ENCODE peak calls at places on chromosomes 2 and 18, in eight cellular contexts. M is HepG2; F is IMR-90; L is kidney; E is CD8-positive, alpha-beta T cell; O is sigmoid colon; T is suprapubic skin; H is mucosa of descending colon. D is an unnamed sample. For H3K4me1, the result is how much of the 10 kb centered on the place peaks cover.

GRCh38 chr18:12296087-12296403 is 12.0 kb upstream of the TUBB6 start:
- DNase-seq in T (peak), F (peak), H (no peak), M (no peak), O (no peak), L (no peak), E (no peak), D (no peak)

GRCh38 chr2:96520231-96520630 is 15.1 kb upstream of the NEURL3 start:
- DNase-seq in E (no peak), O (no peak), L (no peak), M (no peak), H (no peak), F (no peak), T (no peak), D (no peak)

GRCh38 chr18:51151185-51151567 is 46.3 kb downstream of the MEX3C start:
- DNase-seq in M (no peak), L (no peak), F (no peak), H (no peak), T (no peak), E (no peak), O (no peak), D (no peak)

GRCh38 chr18:69795785-69796184 is 151.9 kb downstream of the CD226 start:
- DNase-seq in O (no peak), E (no peak), F (peak), H (no peak), M (no peak), T (no peak), L (no peak), D (peak)

GRCh38 chr2:165058471-165059265 is 103.3 kb upstream of the SLC38A11 start:
- DNase-seq in E (no peak), F (no peak), L (no peak), O (no peak), H (no peak), M (no peak), T (no peak), D (no peak)

GRCh38 chr2:33375054-33375453 is 101.4 kb upstream of the RASGRP3 start:
- DNase-seq in T (no peak), H (no peak), E (no peak), M (no peak), L (no peak), F (peak), O (no peak), D (no peak)

GRCh38 chr2:232659359-232659758 is 26.0 kb downstream of the EFHD1 start:
- DNase-seq in L (no peak), E (no peak), H (no peak), T (no peak), M (no peak), F (no peak), O (no peak), D (no peak)

GRCh38 chr2:174634130-174635014 is 36.8 kb upstream of the WIPF1 start:
- DNase-seq in E (no peak), H (peak), O (no peak), L (no peak), F (peak), T (no peak), M (no peak), D (no peak)

GRCh38 chr2:112787294-112787693 is 3.0 kb upstream of the IL1A start:
- DNase-seq in F (no peak), E (no peak), M (no peak), H (no peak), L (no peak), O (no peak), T (no peak), D (no peak)

GRCh38 chr18:78662879-78663278 is 316.7 kb upstream of the SALL3 start:
- DNase-seq in M (no peak), T (no peak), H (no peak), F (no peak), L (no peak), E (no peak), O (no peak), D (no peak)

GRCh38 chr2:28393115-28393836 is 618 bp downstream of the FOSL2 start:
- DNase-seq in T (no peak), H (peak), L (peak), F (peak), M (no peak), O (peak), E (peak), D (peak)

GRCh38 chr18:50518787-50519520 is 40.9 kb upstream of the MAPK4 start:
- DNase-seq in T (no peak), M (no peak), F (no peak), L (no peak), E (no peak), O (no peak), H (no peak), D (no peak)

GRCh38 chr2:158179660-158180059 is 78.0 kb downstream of the UPP2 start:
- DNase-seq in L (no peak), F (peak), H (no peak), M (peak), O (no peak), E (no peak), T (no peak), D (no peak)

GRCh38 chr2:218883491-218884490 is 3.1 kb downstream of the WNT10A start:
- DNase-seq in O (no peak), M (no peak), T (no peak), H (peak), F (no peak), E (no peak), L (peak), D (peak)

GRCh38 chr2:161681043-161681442 is 56.8 kb downstream of the SLC4A10 start:
- DNase-seq in O (no peak), F (no peak), M (no peak), T (no peak), L (no peak), E (no peak), H (no peak), D (no peak)

GRCh38 chr2:197677483-197677882 is 2.1 kb upstream of the RFTN2 start:
- DNase-seq in F (peak), M (no peak), L (no peak), O (no peak), E (no peak), H (no peak), T (no peak), D (no peak)

GRCh38 chr18:61891271-61891670 is 1.5 kb downstream of the RNF152 start:
- DNase-seq in O (no peak), H (no peak), M (no peak), E (no peak), T (no peak), L (no peak), F (no peak), D (no peak)

GRCh38 chr2:215899111-215900074 is 114.0 kb downstream of the MREG start:
- DNase-seq in E (no peak), M (no peak), T (no peak), H (no peak), F (peak), L (no peak), O (no peak), D (no peak)

GRCh38 chr2:222568866-222569265 is 87.0 kb downstream of the FARSB start:
- DNase-seq in M (no peak), T (no peak), H (no peak), O (peak), L (no peak), F (peak), E (no peak), D (no peak)

GRCh38 chr18:3269241-3269640 is 7.3 kb downstream of the MYL12B start:
- DNase-seq in M (no peak), F (no peak), T (no peak), H (no peak), L (no peak), E (no peak), O (no peak), D (no peak)

GRCh38 chr2:64839844-64840243 is 149.4 kb upstream of the SLC1A4 start:
- DNase-seq in L (no peak), O (no peak), E (no peak), F (no peak), T (no peak), M (no peak), H (no peak), D (no peak)

GRCh38 chr2:54591551-54591950 is 131.9 kb upstream of the EML6 start:
- DNase-seq in H (no peak), O (no peak), F (no peak), L (no peak), E (no peak), T (no peak), M (no peak), D (no peak)

GRCh38 chr2:54590216-54590961 is 133.1 kb upstream of the EML6 start:
- DNase-seq in F (no peak), O (no peak), L (no peak), M (no peak), T (no peak), H (no peak), E (no peak), D (no peak)

GRCh38 chr2:54595161-54595803 is 128.2 kb upstream of the EML6 start:
- DNase-seq in O (no peak), T (no peak), H (no peak), L (no peak), F (no peak), M (no peak), E (no peak), D (no peak)

GRCh38 chr2:54594048-54594447 is 129.4 kb upstream of the EML6 start:
- DNase-seq in O (no peak), F (no peak), M (no peak), E (no peak), H (no peak), T (no peak), L (no peak), D (no peak)

GRCh38 chr2:54593249-54593648 is 130.2 kb upstream of the EML6 start:
- DNase-seq in F (no peak), T (no peak), E (no peak), O (no peak), H (no peak), M (no peak), L (no peak), D (no peak)
- H3K4me1 ChIP-seq in F (under half), T (half or more), E (half or more), O (under half), H (half or more), M (half or more), L (under half), D (under half)

DNA sequence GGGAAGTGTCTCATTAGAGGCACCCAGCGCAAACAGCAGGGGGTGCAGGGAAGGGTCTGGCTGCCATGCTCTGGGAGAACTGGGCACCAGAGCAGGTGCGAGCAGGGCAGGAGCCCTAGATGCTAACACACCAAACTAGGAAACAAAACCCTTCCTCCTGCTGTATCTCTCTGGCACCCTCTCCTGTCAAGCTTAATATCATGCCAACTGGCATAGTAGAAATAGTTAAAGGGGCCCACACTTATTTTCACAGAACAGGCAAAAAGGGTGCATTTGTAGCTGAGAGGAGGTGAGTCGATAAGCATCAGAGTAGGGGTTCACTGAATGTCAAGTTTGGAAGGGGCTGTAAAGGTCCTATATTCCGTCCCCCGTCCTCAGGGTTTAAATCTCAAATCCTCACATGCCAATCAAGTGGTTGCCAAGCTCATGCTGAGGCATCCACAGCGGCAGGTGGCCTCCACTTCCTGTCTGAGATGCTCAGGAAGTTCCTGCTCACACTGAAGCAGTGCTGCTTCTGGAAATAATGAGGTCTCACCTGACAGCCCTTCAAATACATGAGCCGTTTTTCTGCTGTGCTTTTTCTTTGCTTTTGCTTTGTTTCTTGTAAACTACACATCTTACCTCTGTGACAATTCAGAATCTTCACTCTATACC is 14.9 kb upstream of the ACKR3 start:
- DNase-seq in L (no peak), M (no peak), H (no peak), F (no peak), T (no peak), E (no peak), O (no peak), D (no peak)
- H3K4me1 ChIP-seq in L (under half), M (under half), H (under half), F (under half), T (under half), E (under half), O (under half), D (under half)

DNA sequence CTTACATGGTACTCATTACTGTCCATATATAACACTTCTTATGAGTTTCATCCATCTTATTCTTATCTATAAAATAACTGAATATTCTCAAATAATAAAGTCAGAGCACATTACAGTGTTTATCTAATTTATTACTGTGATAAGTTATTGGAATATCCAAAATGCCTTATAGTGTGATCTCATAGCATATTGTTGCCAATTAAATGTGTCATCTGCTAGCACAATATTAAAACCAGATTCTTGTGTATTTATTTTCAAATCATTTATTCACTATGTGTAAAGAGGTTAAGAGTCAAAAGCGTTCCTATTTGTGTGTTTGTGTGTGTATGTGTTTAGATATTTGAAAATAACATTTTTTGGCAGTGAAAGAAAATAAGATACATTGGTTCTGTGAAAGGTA is 151.9 kb downstream of the WDR7 start:
- DNase-seq in M (no peak), E (no peak), F (no peak), L (no peak), O (no peak), H (no peak), T (no peak), D (no peak)
- H3K4me1 ChIP-seq in M (under half), E (under half), F (under half), L (under half), O (under half), H (under half), T (under half), D (under half)

DNA sequence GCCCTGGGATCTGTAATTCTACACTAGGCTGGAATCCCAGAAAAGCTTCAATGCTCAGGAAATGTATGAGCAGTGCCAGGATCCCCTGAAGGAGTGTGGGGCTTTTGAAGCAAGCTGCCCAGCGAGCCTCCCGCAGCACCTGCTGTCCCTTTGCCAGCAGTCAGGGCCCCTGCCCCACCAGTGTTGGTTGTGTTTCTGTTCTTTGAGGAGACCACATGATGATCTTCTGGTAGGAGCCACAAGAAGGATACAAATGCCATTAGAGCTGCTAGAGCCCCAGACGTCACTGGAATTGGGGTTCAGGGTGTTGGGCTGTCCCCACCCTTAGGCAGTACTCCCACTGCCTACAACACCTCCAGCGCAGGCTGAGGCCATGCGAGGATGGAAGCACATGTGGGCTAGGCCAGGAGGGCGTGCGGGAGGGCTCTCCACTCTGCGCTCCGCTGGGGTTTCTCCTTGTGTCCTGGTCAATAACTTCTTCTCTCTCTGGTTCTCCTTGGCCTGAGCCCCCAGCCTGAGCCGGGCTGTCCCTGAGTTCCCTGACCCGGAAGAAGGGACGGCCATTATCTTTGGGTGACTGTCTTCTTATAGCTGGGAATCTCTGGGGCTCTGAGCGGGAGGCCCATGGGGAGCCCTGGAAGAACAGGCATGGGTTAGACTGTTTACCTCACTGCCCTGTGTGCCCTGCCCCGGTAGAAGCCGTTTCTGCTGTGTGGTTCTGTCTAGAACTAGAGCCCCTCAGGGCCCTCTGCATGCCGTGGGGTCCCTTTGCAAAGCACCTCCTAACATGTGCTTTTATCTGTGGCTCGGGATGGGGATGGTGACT is 73.9 kb downstream of the LRRFIP1 start:
- DNase-seq in T (no peak), M (no peak), E (no peak), L (no peak), O (no peak), F (no peak), H (no peak), D (no peak)
- H3K4me1 ChIP-seq in T (half or more), M (under half), E (half or more), L (half or more), O (half or more), F (half or more), H (half or more), D (under half)

GRCh38 chr2:3101016-3101703 is 276.5 kb downstream of the EIPR1 start:
- DNase-seq in E (no peak), L (peak), M (no peak), O (no peak), F (no peak), H (no peak), T (peak), D (no peak)
- H3K4me1 ChIP-seq in E (under half), L (under half), M (under half), O (under half), F (under half), H (under half), T (under half), D (under half)

DNA sequence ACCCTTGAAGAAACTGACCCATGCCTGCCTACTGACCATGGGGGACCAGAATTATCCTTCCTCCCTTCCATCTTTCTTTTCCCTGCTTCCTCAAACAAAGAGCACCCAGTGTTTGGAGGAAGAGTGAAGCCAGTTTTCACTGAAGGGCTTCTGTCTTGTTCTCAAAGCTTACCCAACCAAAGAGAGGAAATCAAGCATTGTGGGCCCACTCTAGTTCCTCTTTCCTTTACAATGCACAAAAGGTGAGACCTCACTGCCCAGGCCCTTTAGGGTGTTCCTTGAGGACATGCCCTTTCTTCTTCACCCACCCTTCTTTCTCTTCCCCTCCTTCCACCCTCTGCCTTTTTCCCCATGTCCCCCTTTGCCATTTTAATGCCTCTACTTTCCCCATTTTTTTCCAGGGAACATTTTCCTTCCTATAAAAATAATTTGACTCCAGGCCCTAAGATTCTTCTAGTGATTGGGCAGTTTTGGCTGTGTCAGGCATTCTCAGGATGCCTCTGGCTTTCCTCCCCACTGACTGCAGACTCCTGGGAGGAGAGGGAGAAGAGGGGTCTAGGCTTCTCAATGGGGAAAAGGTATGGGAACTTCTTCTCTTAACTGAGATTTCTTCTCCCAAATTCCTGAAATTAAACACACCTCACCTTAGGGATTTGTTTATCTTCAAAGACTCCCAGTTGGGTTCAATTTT is 126.6 kb upstream of the RMDN2 start:
- DNase-seq in L (no peak), T (no peak), H (no peak), E (no peak), O (no peak), F (peak), M (no peak), D (no peak)
- H3K4me1 ChIP-seq in L (under half), T (under half), H (under half), E (under half), O (half or more), F (under half), M (under half), D (under half)

GRCh38 chr2:202149155-202149762 is 76.2 kb downstream of the KIAA2012 start:
- DNase-seq in E (no peak), F (peak), H (no peak), T (no peak), O (peak), M (no peak), L (no peak), D (peak)
- H3K4me1 ChIP-seq in E (under half), F (under half), H (under half), T (under half), O (under half), M (under half), L (under half), D (under half)

DNA sequence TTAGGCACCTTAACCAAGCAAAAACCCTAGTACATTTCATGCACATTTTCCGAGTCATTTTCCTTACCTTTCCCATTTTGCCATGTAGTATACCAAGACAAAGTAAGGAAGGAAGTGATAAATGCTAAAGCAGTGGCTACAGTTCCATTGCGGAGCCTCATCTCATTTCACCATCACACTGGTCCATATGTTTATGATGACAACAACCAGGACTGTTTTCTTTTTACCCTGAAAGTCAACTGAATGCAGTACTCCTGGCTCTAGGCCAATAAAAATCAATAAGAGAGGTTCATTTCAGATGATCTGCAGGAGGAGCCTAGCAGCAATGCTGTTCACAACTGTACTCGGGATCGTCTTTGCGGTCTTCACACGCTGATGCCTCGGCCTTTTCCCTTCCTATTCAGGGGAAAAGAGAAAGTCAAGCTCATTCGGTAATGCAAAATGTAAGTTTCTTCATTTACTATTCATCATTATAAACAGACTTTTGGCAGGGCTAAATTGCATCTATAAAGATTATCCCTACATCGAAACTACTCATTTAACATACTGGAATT is 4.7 kb downstream of the MGAT4A start:
- DNase-seq in T (no peak), M (no peak), H (no peak), O (no peak), L (no peak), E (no peak), F (no peak), D (no peak)
- H3K4me1 ChIP-seq in T (under half), M (half or more), H (under half), O (under half), L (under half), E (half or more), F (under half), D (under half)